ENCODE peak calls at places on chromosomes 1 and 21, in nine cellular contexts. One of them, this sample, is unnamed.

GRCh38 chr1:50421768-50422674 is 1.2 kb downstream of the DMRTA2 start:
- DNase-seq in activated naive CD4-positive, alpha-beta T cell: no peak
- DNase-seq in hypothalamus: no peak
- DNase-seq in stimulated activated naive CD8-positive, alpha-beta T cell treated with anti-CD3 and anti-CD28 coated beads, Interleukin-15, amount 100 ng/mL, for 72 hours: no peak
- DNase-seq in foreskin fibroblast: no peak
- DNase-seq in H1: peak
- DNase-seq in stimulated activated CD4-positive, alpha-beta T cell treated with anti-CD3 and anti-CD28 coated beads, Interleukin-1b, Interleukin-23, amount 100 ng/mL, for 24 hours: no peak
- DNase-seq in ACHN: no peak
- DNase-seq in G401: no peak
- DNase-seq in this sample: no peak

GRCh38 chr21:31335957-31336738 is 7.9 kb downstream of the TIAM1 start:
- DNase-seq in ACHN: peak
- DNase-seq in hypothalamus: no peak
- DNase-seq in foreskin fibroblast: peak
- DNase-seq in stimulated activated naive CD8-positive, alpha-beta T cell treated with anti-CD3 and anti-CD28 coated beads, Interleukin-15, amount 100 ng/mL, for 72 hours: peak
- DNase-seq in G401: peak
- DNase-seq in H1: no peak
- DNase-seq in activated naive CD4-positive, alpha-beta T cell: no peak
- DNase-seq in stimulated activated CD4-positive, alpha-beta T cell treated with anti-CD3 and anti-CD28 coated beads, Interleukin-1b, Interleukin-23, amount 100 ng/mL, for 24 hours: no peak
- DNase-seq in this sample: peak

GRCh38 chr1:6998267-6998666 is 213.0 kb downstream of the CAMTA1 start:
- DNase-seq in stimulated activated naive CD8-positive, alpha-beta T cell treated with anti-CD3 and anti-CD28 coated beads, Interleukin-15, amount 100 ng/mL, for 72 hours: no peak
- DNase-seq in stimulated activated CD4-positive, alpha-beta T cell treated with anti-CD3 and anti-CD28 coated beads, Interleukin-1b, Interleukin-23, amount 100 ng/mL, for 24 hours: no peak
- DNase-seq in foreskin fibroblast: no peak
- DNase-seq in activated naive CD4-positive, alpha-beta T cell: no peak
- DNase-seq in G401: no peak
- DNase-seq in H1: no peak
- DNase-seq in ACHN: no peak
- DNase-seq in hypothalamus: no peak
- DNase-seq in this sample: no peak

GRCh38 chr1:89799495-89799894 is 21.3 kb upstream of the LRRC8D start:
- DNase-seq in activated naive CD4-positive, alpha-beta T cell: no peak
- DNase-seq in hypothalamus: no peak
- DNase-seq in stimulated activated CD4-positive, alpha-beta T cell treated with anti-CD3 and anti-CD28 coated beads, Interleukin-1b, Interleukin-23, amount 100 ng/mL, for 24 hours: no peak
- DNase-seq in ACHN: no peak
- DNase-seq in H1: no peak
- DNase-seq in G401: no peak
- DNase-seq in stimulated activated naive CD8-positive, alpha-beta T cell treated with anti-CD3 and anti-CD28 coated beads, Interleukin-15, amount 100 ng/mL, for 72 hours: no peak
- DNase-seq in foreskin fibroblast: no peak
- DNase-seq in this sample: no peak

GRCh38 chr1:61639218-61639617 is 85.7 kb downstream of the TM2D1 start:
- DNase-seq in H1: no peak
- DNase-seq in foreskin fibroblast: no peak
- DNase-seq in activated naive CD4-positive, alpha-beta T cell: no peak
- DNase-seq in stimulated activated naive CD8-positive, alpha-beta T cell treated with anti-CD3 and anti-CD28 coated beads, Interleukin-15, amount 100 ng/mL, for 72 hours: no peak
- DNase-seq in G401: no peak
- DNase-seq in stimulated activated CD4-positive, alpha-beta T cell treated with anti-CD3 and anti-CD28 coated beads, Interleukin-1b, Interleukin-23, amount 100 ng/mL, for 24 hours: no peak
- DNase-seq in ACHN: no peak
- DNase-seq in hypothalamus: no peak
- DNase-seq in this sample: no peak

GRCh38 chr1:165793951-165794350 is 25.3 kb upstream of the TMCO1 start:
- DNase-seq in ACHN: no peak
- DNase-seq in hypothalamus: no peak
- DNase-seq in foreskin fibroblast: no peak
- DNase-seq in stimulated activated CD4-positive, alpha-beta T cell treated with anti-CD3 and anti-CD28 coated beads, Interleukin-1b, Interleukin-23, amount 100 ng/mL, for 24 hours: no peak
- DNase-seq in activated naive CD4-positive, alpha-beta T cell: no peak
- DNase-seq in H1: no peak
- DNase-seq in stimulated activated naive CD8-positive, alpha-beta T cell treated with anti-CD3 and anti-CD28 coated beads, Interleukin-15, amount 100 ng/mL, for 72 hours: no peak
- DNase-seq in G401: no peak
- DNase-seq in this sample: no peak

GRCh38 chr1:995665-996633 is 3.9 kb downstream of the HES4 start:
- DNase-seq in foreskin fibroblast: no peak
- DNase-seq in H1: no peak
- DNase-seq in G401: no peak
- DNase-seq in stimulated activated naive CD8-positive, alpha-beta T cell treated with anti-CD3 and anti-CD28 coated beads, Interleukin-15, amount 100 ng/mL, for 72 hours: no peak
- DNase-seq in ACHN: no peak
- DNase-seq in activated naive CD4-positive, alpha-beta T cell: no peak
- DNase-seq in hypothalamus: no peak
- DNase-seq in stimulated activated CD4-positive, alpha-beta T cell treated with anti-CD3 and anti-CD28 coated beads, Interleukin-1b, Interleukin-23, amount 100 ng/mL, for 24 hours: no peak
- DNase-seq in this sample: no peak

GRCh38 chr21:28851645-28852044 is 141.0 kb downstream of the LTN1 start:
- DNase-seq in foreskin fibroblast: no peak
- DNase-seq in H1: no peak
- DNase-seq in hypothalamus: no peak
- DNase-seq in stimulated activated CD4-positive, alpha-beta T cell treated with anti-CD3 and anti-CD28 coated beads, Interleukin-1b, Interleukin-23, amount 100 ng/mL, for 24 hours: no peak
- DNase-seq in activated naive CD4-positive, alpha-beta T cell: no peak
- DNase-seq in G401: no peak
- DNase-seq in stimulated activated naive CD8-positive, alpha-beta T cell treated with anti-CD3 and anti-CD28 coated beads, Interleukin-15, amount 100 ng/mL, for 72 hours: no peak
- DNase-seq in ACHN: no peak
- DNase-seq in this sample: no peak